ENCODE peak calls at places on chromosome 18, in four cellular contexts. W is GM23248, G is kidney, Z is cardiac muscle cell. S is an unnamed sample.

GRCh38 chr18:77047803-77048419 is 84.7 kb downstream of the MBP start:
- DNase-seq in W (no peak), G (no peak), Z (no peak), S (no peak)

GRCh38 chr18:59620381-59620780 is 76.8 kb downstream of the CCBE1 start:
- DNase-seq in W (no peak), G (no peak), Z (no peak), S (no peak)

GRCh38 chr18:63545094-63545493 is 2.9 kb downstream of the SERPINB12 start:
- DNase-seq in W (peak; percentile 9), G (no peak), Z (no peak), S (no peak)

GRCh38 chr18:5488844-5489243 is 55.0 kb downstream of the EPB41L3 start:
- DNase-seq in W (no peak), G (no peak), Z (peak; percentile 40), S (no peak)

GRCh38 chr18:45828917-45829811 is 3.7 kb downstream of the SIGLEC15 start:
- DNase-seq in W (no peak), G (no peak), Z (no peak), S (peak; percentile 99)

GRCh38 chr18:35397976-35398375 is 20.8 kb upstream of the ZNF396 start:
- DNase-seq in W (no peak), G (no peak), Z (no peak), S (no peak)

GRCh38 chr18:10797882-10798281 is 272.1 kb downstream of the NAPG start:
- DNase-seq in W (no peak), G (no peak), Z (no peak), S (no peak)

GRCh38 chr18:35343488-35343935 is 708 bp downstream of the ZNF24 start:
- DNase-seq in W (no peak), G (no peak), Z (no peak), S (no peak)

GRCh38 chr18:38923136-38923535 is 1357.5 kb upstream of the CELF4 start:
- DNase-seq in W (no peak), G (no peak), Z (no peak), S (no peak)

GRCh38 chr18:7084080-7084765 is 33.4 kb downstream of the LAMA1 start:
- DNase-seq in W (peak; percentile 74), G (no peak), Z (peak; percentile 64), S (no peak)

GRCh38 chr18:77177009-77177408 is 44.4 kb upstream of the MBP start:
- DNase-seq in W (peak; percentile 80), G (no peak), Z (peak; percentile 16), S (no peak)

GRCh38 chr18:37564796-37565137 is 831 bp downstream of the CELF4 start:
- DNase-seq in W (peak; percentile 66), G (peak; percentile 84), Z (peak; percentile 80), S (no peak)

GRCh38 chr18:68713131-68713530 is 1.8 kb downstream of the TMX3 start:
- DNase-seq in W (no peak), G (peak; percentile 10), Z (no peak), S (no peak)

GRCh38 chr18:37309059-37309458 is 256.5 kb downstream of the CELF4 start:
- DNase-seq in W (no peak), G (no peak), Z (peak; percentile 25), S (peak; percentile 48)

GRCh38 chr18:2958819-2959298 is 54.1 kb downstream of the LPIN2 start:
- DNase-seq in W (peak; percentile 79), G (no peak), Z (peak; percentile 89), S (no peak)

GRCh38 chr18:2954869-2955645 is 57.9 kb downstream of the LPIN2 start:
- DNase-seq in W (no peak), G (no peak), Z (no peak), S (no peak)

GRCh38 chr18:2952605-2953004 is 60.3 kb downstream of the LPIN2 start:
- DNase-seq in W (no peak), G (no peak), Z (no peak), S (no peak)

GRCh38 chr18:2955966-2956521 is 56.9 kb downstream of the LPIN2 start:
- DNase-seq in W (peak; percentile 79), G (no peak), Z (peak; percentile 56), S (no peak)

DNA sequence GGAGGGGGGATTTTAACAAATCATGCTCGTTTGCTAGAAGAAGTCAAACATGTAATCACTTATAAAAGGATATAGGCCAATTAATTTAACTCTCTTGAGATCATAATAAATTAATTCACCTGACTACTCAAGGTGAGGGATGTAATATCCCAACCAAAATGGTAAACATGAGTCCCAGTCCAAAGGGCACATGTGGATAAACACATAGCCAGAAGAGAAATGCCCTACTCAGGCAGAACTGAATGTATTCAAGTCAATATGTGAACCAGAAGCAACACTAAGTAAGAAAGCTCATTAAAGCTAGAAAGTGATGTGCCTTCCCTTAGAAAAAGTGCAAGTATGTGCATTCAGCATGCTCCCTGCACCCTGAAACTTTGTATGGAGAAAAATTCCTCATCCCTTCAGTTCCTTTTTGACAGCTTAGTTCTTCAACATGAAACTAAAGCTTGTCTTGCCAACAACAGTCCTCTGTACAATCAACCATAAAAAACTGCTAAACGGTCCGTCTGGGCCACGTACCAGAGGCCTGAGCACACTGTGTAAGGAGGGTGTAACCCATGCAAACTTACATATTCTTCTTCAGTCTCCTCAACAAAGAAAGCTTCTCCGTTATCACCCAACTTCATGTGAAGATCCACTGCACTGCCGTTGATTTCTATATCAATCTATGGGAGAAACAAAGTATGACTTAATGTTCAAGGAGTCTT is 58.9 kb downstream of the LPIN2 start:
- DNase-seq in W (no peak), G (no peak), Z (no peak), S (peak; percentile 71)
- H3K36me3 ChIP-seq in W (peaks cover 45% of the 10 kb centered on the region), G (peaks cover 19% of the 10 kb centered on the region), Z (peaks cover 34% of the 10 kb centered on the region), S (peaks cover 32% of the 10 kb centered on the region)

GRCh38 chr18:26865557-26865956 is at the start of gene AQP4:
- DNase-seq in W (no peak), G (peak; percentile 53), Z (no peak), S (no peak)
- H3K4me3 ChIP-seq in W (no peak within 1 kb of the TSS), G (no peak within 1 kb of the TSS), Z (no peak within 1 kb of the TSS), S (no peak within 1 kb of the TSS)

DNA sequence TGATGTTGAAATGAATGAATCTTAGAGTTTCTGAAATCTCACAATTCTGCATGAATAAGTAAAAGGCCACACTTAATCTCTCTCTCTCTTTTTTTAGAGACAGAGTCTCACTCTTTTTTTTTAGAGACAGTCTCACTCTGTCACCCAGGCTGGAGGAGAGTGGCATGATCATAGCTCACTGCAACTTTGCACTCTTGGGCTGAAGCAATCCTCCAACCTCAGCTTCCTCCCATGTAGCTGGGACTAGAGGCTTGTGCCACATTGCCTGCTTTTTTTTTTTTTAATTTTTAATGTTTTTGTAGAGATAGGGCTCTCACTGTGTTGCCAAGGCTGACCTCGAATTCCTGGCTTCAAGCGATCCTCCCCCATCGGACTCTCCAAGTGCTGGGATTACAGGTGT is 68.9 kb upstream of the THOC1 start:
- DNase-seq in W (no peak), G (no peak), Z (no peak), S (no peak)
- H3K27ac ChIP-seq in W (no peak overlapping the region), G (no peak overlapping the region), Z (no peak overlapping the region), S (no peak overlapping the region)

DNA sequence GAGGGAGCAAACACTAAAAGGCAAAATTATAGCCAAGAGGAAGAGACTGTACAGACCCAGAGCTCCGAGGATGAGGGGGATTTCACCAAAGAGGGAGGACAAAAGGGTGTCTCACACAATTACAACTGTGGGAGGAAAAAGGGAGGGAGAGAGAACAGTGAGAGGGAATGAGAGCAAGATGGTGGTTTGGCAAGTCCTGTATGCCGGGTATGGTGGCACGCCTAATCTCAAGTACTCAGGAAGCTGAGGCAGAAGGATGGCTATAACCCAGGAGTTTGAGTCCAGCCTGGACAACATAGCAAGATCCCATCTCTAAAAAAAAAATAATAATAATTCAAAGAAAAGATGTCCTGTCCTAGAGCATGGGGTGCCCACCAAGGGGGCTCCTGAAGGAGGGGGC is 34.3 kb downstream of the NPC1 start:
- DNase-seq in W (no peak), G (no peak), Z (no peak), S (no peak)
- H3K36me3 ChIP-seq in W (peaks cover 27% of the 10 kb centered on the region), G (peaks cover 28% of the 10 kb centered on the region), Z (peaks cover 23% of the 10 kb centered on the region), S (peaks cover 47% of the 10 kb centered on the region)

S was measured in small intestine.